ENCODE peak calls at places on chromosomes 7 and 10, in eight cellular contexts. Z is H1, T is stomach, N is GM12878, B is prostate gland, Y is K562, L is HCT116, E is esophagus muscularis mucosa. R is an unnamed sample.

GRCh38 chr10:44651834-44652233 is 259.3 kb upstream of the TMEM72 start:
- DNase-seq in Z (no peak), T (no peak), N (no peak), B (no peak), Y (no peak), L (no peak), E (no peak), R (no peak)

GRCh38 chr7:54245046-54245445 is 297.1 kb upstream of the VSTM2A start:
- DNase-seq in Z (no peak), T (no peak), N (no peak), B (no peak), Y (no peak), L (no peak), E (no peak), R (no peak)

GRCh38 chr7:147412782-147413186 is 1177.8 kb upstream of the C7orf33 start:
- DNase-seq in Z (no peak), T (no peak), N (no peak), B (no peak), Y (no peak), L (no peak), E (no peak), R (no peak)

GRCh38 chr7:53340220-53340619 is 304.8 kb downstream of the POM121L12 start:
- DNase-seq in Z (no peak), T (no peak), N (no peak), B (no peak), Y (no peak), L (no peak), E (no peak), R (no peak)

GRCh38 chr7:111903797-111904196 is 302.4 kb downstream of the DOCK4 start:
- DNase-seq in Z (no peak), T (no peak), N (no peak), B (no peak), Y (no peak), L (no peak), E (no peak), R (no peak)

GRCh38 chr7:7931626-7932025 is 37.0 kb upstream of the GLCCI1 start:
- DNase-seq in Z (no peak), T (no peak), N (no peak), B (no peak), Y (no peak), L (no peak), E (no peak), R (no peak)

GRCh38 chr10:88386204-88386877 is 196.8 kb downstream of the RNLS start:
- DNase-seq in Z (no peak), T (no peak), N (peak; percentile 85), B (no peak), Y (no peak), L (no peak), E (no peak), R (no peak)

GRCh38 chr7:70634071-70634470 is 497.9 kb upstream of the GALNT17 start:
- DNase-seq in Z (no peak), T (no peak), N (no peak), B (no peak), Y (no peak), L (no peak), E (no peak), R (no peak)

GRCh38 chr7:30162622-30163124 is 27.9 kb downstream of the MTURN start:
- DNase-seq in Z (no peak), T (no peak), N (no peak), B (no peak), Y (no peak), L (no peak), E (no peak), R (no peak)

GRCh38 chr7:155464948-155465739 is 7.2 kb downstream of the EN2 start:
- DNase-seq in Z (no peak), T (no peak), N (no peak), B (no peak), Y (no peak), L (no peak), E (no peak), R (no peak)

GRCh38 chr10:79241990-79242619 is 105.2 kb upstream of the PPIF start:
- DNase-seq in Z (no peak), T (peak; percentile 58), N (no peak), B (peak; percentile 44), Y (no peak), L (no peak), E (no peak), R (peak; percentile 88)

GRCh38 chr7:951881-952547 is 2.5 kb downstream of the ADAP1 start:
- DNase-seq in Z (no peak), T (no peak), N (no peak), B (no peak), Y (no peak), L (no peak), E (no peak), R (peak; percentile 63)

DNA sequence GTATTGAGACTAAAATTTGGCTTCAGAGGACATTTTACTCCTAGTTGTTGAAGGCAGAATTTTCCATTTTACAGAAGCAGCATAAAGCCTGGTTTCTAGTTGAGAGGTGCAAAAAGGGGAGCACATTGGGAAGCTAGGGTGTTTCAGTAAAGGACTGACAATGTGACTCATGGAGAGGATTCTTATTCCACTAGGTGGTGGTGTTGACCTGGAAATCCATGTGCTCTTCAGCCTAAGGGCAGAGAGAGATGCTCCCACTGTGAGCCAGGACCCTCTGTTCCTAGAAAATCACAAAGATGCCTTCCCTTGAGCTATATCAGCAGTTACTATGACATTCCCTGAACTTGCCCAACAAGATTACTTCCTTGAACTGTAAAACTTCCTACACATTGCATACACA is 687.8 kb downstream of the IPMK start:
- DNase-seq in Z (peak; percentile 21), T (no peak), N (no peak), B (no peak), Y (no peak), L (no peak), E (no peak), R (no peak)
- TF ChIP-seq CTCF in Z (peak; percentile 74), T (no peak), N (peak; percentile 20), B (no peak), Y (no peak), L (no peak), E (no peak), R (no peak)

GRCh38 chr7:159026271-159027047 is 118.2 kb downstream of the VIPR2 start:
- DNase-seq in Z (no peak), T (peak; percentile 25), N (no peak), B (no peak), Y (no peak), L (no peak), E (no peak), R (peak; percentile 67)
- TF ChIP-seq POLR2AphosphoS5 in Z (no peak), T (no peak), N (no peak), B (no peak), Y (no peak), L (no peak), E (no peak), R (no peak)

GRCh38 chr7:98879198-98879988 is 1.1 kb downstream of the TRRAP start:
- DNase-seq in Z (no peak), T (no peak), N (peak; percentile 32), B (peak; percentile 16), Y (peak; percentile 47), L (peak; percentile 27), E (no peak), R (no peak)
- TF ChIP-seq CTCF in Z (no peak), T (no peak), N (peak; percentile 64), B (no peak), Y (peak; percentile 39), L (peak; percentile 1), E (peak; percentile 21), R (no peak)

DNA sequence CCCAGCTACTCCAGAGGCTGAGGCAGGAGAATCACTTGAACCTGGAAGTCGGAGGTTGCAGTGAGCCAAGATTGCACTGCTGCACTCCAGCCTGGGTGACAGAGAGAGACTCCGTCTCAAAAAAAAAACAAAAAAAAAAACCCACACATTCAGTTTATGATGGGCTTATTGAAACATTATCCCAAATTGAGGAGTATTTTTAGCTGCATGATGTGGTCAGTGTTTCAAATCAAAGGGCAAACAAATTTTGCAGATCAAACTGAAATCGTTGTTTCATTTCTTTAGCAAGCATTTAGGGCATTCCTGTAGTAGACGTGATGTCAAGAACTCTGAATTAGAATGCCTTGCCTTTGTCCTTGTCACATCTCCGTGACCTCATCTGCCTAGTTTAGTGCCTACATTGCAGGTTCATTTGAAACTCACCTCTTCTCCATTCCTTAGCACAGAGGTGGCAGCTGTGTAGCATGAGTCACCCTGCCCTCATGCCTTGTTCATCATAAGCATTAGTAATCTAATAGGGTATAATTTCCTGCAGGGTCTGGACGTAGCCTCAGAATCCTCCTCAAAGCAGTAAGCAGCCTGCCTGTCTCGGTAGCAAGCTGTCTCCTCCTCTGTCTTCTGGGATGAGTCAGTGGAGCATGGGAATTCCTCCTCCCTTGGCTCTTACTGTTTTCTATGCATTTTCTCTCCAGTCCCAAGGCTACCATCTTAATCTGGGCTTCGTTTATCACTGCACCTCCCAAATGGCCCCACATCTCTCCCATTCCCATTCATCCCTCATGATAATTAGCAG is 73.8 kb downstream of the CUL1 start:
- DNase-seq in Z (no peak), T (no peak), N (no peak), B (no peak), Y (no peak), L (peak; percentile 82), E (no peak), R (no peak)
- TF ChIP-seq POLR2AphosphoS5 in Z (no peak), T (no peak), N (no peak), B (no peak), Y (no peak), L (peak; percentile 50), E (no peak), R (no peak)

GRCh38 chr10:119162693-119163092 is 2.8 kb downstream of the SFXN4 start:
- DNase-seq in Z (no peak), T (no peak), N (no peak), B (no peak), Y (no peak), L (no peak), E (no peak), R (no peak)

GRCh38 chr10:119162121-119162520 is 3.4 kb downstream of the SFXN4 start:
- DNase-seq in Z (no peak), T (no peak), N (no peak), B (no peak), Y (no peak), L (no peak), E (no peak), R (peak; percentile 59)

GRCh38 chr10:119165171-119166110 is at the start of gene SFXN4:
- DNase-seq in Z (no peak), T (peak; percentile 83), N (peak; percentile 31), B (peak; percentile 67), Y (peak; percentile 78), L (peak; percentile 44), E (peak; percentile 94), R (peak; percentile 89)

GRCh38 chr10:119159332-119159731 is 6.2 kb downstream of the SFXN4 start:
- DNase-seq in Z (no peak), T (no peak), N (no peak), B (no peak), Y (no peak), L (no peak), E (no peak), R (peak; percentile 40)

GRCh38 chr10:119161680-119162079 is 3.8 kb downstream of the SFXN4 start:
- DNase-seq in Z (no peak), T (no peak), N (no peak), B (no peak), Y (peak; percentile 66), L (no peak), E (no peak), R (peak; percentile 33)
- TF ChIP-seq CTCF in Z (no peak), T (no peak), N (no peak), B (no peak), Y (no peak), L (no peak), E (no peak), R (peak; percentile 10)

GRCh38 chr10:6108631-6109443 is 20.0 kb downstream of the RBM17 start:
- DNase-seq in Z (peak; percentile 49), T (no peak), N (no peak), B (no peak), Y (peak; percentile 50), L (peak; percentile 13), E (no peak), R (no peak)
- TF ChIP-seq POLR2AphosphoS5 in Z (peak; percentile 73), T (no peak), N (no peak), B (peak; percentile 23), Y (no peak), L (no peak), E (no peak), R (no peak)

R was measured in sigmoid colon.